ENCODE peak calls at places on chromosomes 11 and 22, in nine cellular contexts. One of them, this sample, is unnamed.

GRCh38 chr11:76642341-76642740 is 28.2 kb downstream of the LRRC32 start:
- DNase-seq in T-helper 2 cell: peak; percentile 38
- DNase-seq in activated naive CD8-positive, alpha-beta T cell treated with anti-CD3 and anti-CD28 coated beads, Interleukin-2, amount 50 U/mL, for 24 hours: peak; percentile 68
- DNase-seq in hepatic stellate cell: no peak
- DNase-seq in stimulated activated CD8-positive, alpha-beta memory T cell treated with anti-CD3 and anti-CD28 coated beads, Interleukin-4, amount 100 ng/mL, for 4 hours: no peak
- DNase-seq in activated CD4-positive, CD25-positive, alpha-beta regulatory T cell: no peak
- DNase-seq in activated T-helper 1 cell treated with anti-CD3 and anti-CD28 coated beads, Interleukin-12 subunit alpha, Interleukin-12 subunit beta, Interleukin-2, Interleukin-4 antibody, amounts not matched to agents 30 ng/mL and 10 ng/mL and 1 ng/mL, durations not matched to agents 14 hours and 24 hours and 36 hours: no peak
- DNase-seq in WTC11: no peak
- DNase-seq in heart right ventricle: no peak
- DNase-seq in this sample: no peak

GRCh38 chr11:6603287-6604080 is at the start of the genes ILK and RRP8:
- DNase-seq in T-helper 2 cell: peak; percentile 93
- DNase-seq in activated naive CD8-positive, alpha-beta T cell treated with anti-CD3 and anti-CD28 coated beads, Interleukin-2, amount 50 U/mL, for 24 hours: peak; percentile 89
- DNase-seq in hepatic stellate cell: peak; percentile 94
- DNase-seq in stimulated activated CD8-positive, alpha-beta memory T cell treated with anti-CD3 and anti-CD28 coated beads, Interleukin-4, amount 100 ng/mL, for 4 hours: peak; percentile 76
- DNase-seq in activated CD4-positive, CD25-positive, alpha-beta regulatory T cell: peak; percentile 75
- DNase-seq in activated T-helper 1 cell treated with anti-CD3 and anti-CD28 coated beads, Interleukin-12 subunit alpha, Interleukin-12 subunit beta, Interleukin-2, Interleukin-4 antibody, amounts not matched to agents 30 ng/mL and 10 ng/mL and 1 ng/mL, durations not matched to agents 14 hours and 24 hours and 36 hours: peak; percentile 84
- DNase-seq in WTC11: peak; percentile 93
- DNase-seq in heart right ventricle: peak; percentile 92
- DNase-seq in this sample: peak; percentile 84

GRCh38 chr11:110409174-110409573 is 20.6 kb upstream of the FDX1 start:
- DNase-seq in T-helper 2 cell: no peak
- DNase-seq in activated naive CD8-positive, alpha-beta T cell treated with anti-CD3 and anti-CD28 coated beads, Interleukin-2, amount 50 U/mL, for 24 hours: no peak
- DNase-seq in hepatic stellate cell: no peak
- DNase-seq in stimulated activated CD8-positive, alpha-beta memory T cell treated with anti-CD3 and anti-CD28 coated beads, Interleukin-4, amount 100 ng/mL, for 4 hours: no peak
- DNase-seq in activated CD4-positive, CD25-positive, alpha-beta regulatory T cell: no peak
- DNase-seq in activated T-helper 1 cell treated with anti-CD3 and anti-CD28 coated beads, Interleukin-12 subunit alpha, Interleukin-12 subunit beta, Interleukin-2, Interleukin-4 antibody, amounts not matched to agents 30 ng/mL and 10 ng/mL and 1 ng/mL, durations not matched to agents 14 hours and 24 hours and 36 hours: no peak
- DNase-seq in WTC11: no peak
- DNase-seq in heart right ventricle: no peak
- DNase-seq in this sample: no peak

GRCh38 chr11:95915051-95915450 is 8.9 kb downstream of the MTMR2 start:
- DNase-seq in T-helper 2 cell: no peak
- DNase-seq in activated naive CD8-positive, alpha-beta T cell treated with anti-CD3 and anti-CD28 coated beads, Interleukin-2, amount 50 U/mL, for 24 hours: no peak
- DNase-seq in hepatic stellate cell: no peak
- DNase-seq in stimulated activated CD8-positive, alpha-beta memory T cell treated with anti-CD3 and anti-CD28 coated beads, Interleukin-4, amount 100 ng/mL, for 4 hours: no peak
- DNase-seq in activated CD4-positive, CD25-positive, alpha-beta regulatory T cell: no peak
- DNase-seq in activated T-helper 1 cell treated with anti-CD3 and anti-CD28 coated beads, Interleukin-12 subunit alpha, Interleukin-12 subunit beta, Interleukin-2, Interleukin-4 antibody, amounts not matched to agents 30 ng/mL and 10 ng/mL and 1 ng/mL, durations not matched to agents 14 hours and 24 hours and 36 hours: no peak
- DNase-seq in WTC11: no peak
- DNase-seq in heart right ventricle: no peak
- DNase-seq in this sample: no peak

GRCh38 chr11:35276396-35276795 is 137.4 kb downstream of the CD44 start:
- DNase-seq in T-helper 2 cell: no peak
- DNase-seq in activated naive CD8-positive, alpha-beta T cell treated with anti-CD3 and anti-CD28 coated beads, Interleukin-2, amount 50 U/mL, for 24 hours: peak; percentile 22
- DNase-seq in hepatic stellate cell: no peak
- DNase-seq in stimulated activated CD8-positive, alpha-beta memory T cell treated with anti-CD3 and anti-CD28 coated beads, Interleukin-4, amount 100 ng/mL, for 4 hours: no peak
- DNase-seq in activated CD4-positive, CD25-positive, alpha-beta regulatory T cell: no peak
- DNase-seq in activated T-helper 1 cell treated with anti-CD3 and anti-CD28 coated beads, Interleukin-12 subunit alpha, Interleukin-12 subunit beta, Interleukin-2, Interleukin-4 antibody, amounts not matched to agents 30 ng/mL and 10 ng/mL and 1 ng/mL, durations not matched to agents 14 hours and 24 hours and 36 hours: no peak
- DNase-seq in WTC11: no peak
- DNase-seq in heart right ventricle: no peak
- DNase-seq in this sample: no peak

GRCh38 chr22:47626428-47627390 is 864.3 kb downstream of the TBC1D22A start:
- DNase-seq in T-helper 2 cell: no peak
- DNase-seq in activated naive CD8-positive, alpha-beta T cell treated with anti-CD3 and anti-CD28 coated beads, Interleukin-2, amount 50 U/mL, for 24 hours: no peak
- DNase-seq in hepatic stellate cell: no peak
- DNase-seq in stimulated activated CD8-positive, alpha-beta memory T cell treated with anti-CD3 and anti-CD28 coated beads, Interleukin-4, amount 100 ng/mL, for 4 hours: no peak
- DNase-seq in activated CD4-positive, CD25-positive, alpha-beta regulatory T cell: no peak
- DNase-seq in activated T-helper 1 cell treated with anti-CD3 and anti-CD28 coated beads, Interleukin-12 subunit alpha, Interleukin-12 subunit beta, Interleukin-2, Interleukin-4 antibody, amounts not matched to agents 30 ng/mL and 10 ng/mL and 1 ng/mL, durations not matched to agents 14 hours and 24 hours and 36 hours: no peak
- DNase-seq in WTC11: no peak
- DNase-seq in heart right ventricle: no peak
- DNase-seq in this sample: no peak

GRCh38 chr11:2810401-2811205 is 75.0 kb downstream of the CDKN1C start:
- DNase-seq in T-helper 2 cell: no peak
- DNase-seq in activated naive CD8-positive, alpha-beta T cell treated with anti-CD3 and anti-CD28 coated beads, Interleukin-2, amount 50 U/mL, for 24 hours: no peak
- DNase-seq in hepatic stellate cell: no peak
- DNase-seq in stimulated activated CD8-positive, alpha-beta memory T cell treated with anti-CD3 and anti-CD28 coated beads, Interleukin-4, amount 100 ng/mL, for 4 hours: no peak
- DNase-seq in activated CD4-positive, CD25-positive, alpha-beta regulatory T cell: no peak
- DNase-seq in activated T-helper 1 cell treated with anti-CD3 and anti-CD28 coated beads, Interleukin-12 subunit alpha, Interleukin-12 subunit beta, Interleukin-2, Interleukin-4 antibody, amounts not matched to agents 30 ng/mL and 10 ng/mL and 1 ng/mL, durations not matched to agents 14 hours and 24 hours and 36 hours: no peak
- DNase-seq in WTC11: no peak
- DNase-seq in heart right ventricle: peak; percentile 16
- DNase-seq in this sample: peak; percentile 1

GRCh38 chr11:33160147-33160546 is 1.1 kb downstream of the CSTF3 start:
- DNase-seq in T-helper 2 cell: peak; percentile 30
- DNase-seq in activated naive CD8-positive, alpha-beta T cell treated with anti-CD3 and anti-CD28 coated beads, Interleukin-2, amount 50 U/mL, for 24 hours: no peak
- DNase-seq in hepatic stellate cell: no peak
- DNase-seq in stimulated activated CD8-positive, alpha-beta memory T cell treated with anti-CD3 and anti-CD28 coated beads, Interleukin-4, amount 100 ng/mL, for 4 hours: no peak
- DNase-seq in activated CD4-positive, CD25-positive, alpha-beta regulatory T cell: no peak
- DNase-seq in activated T-helper 1 cell treated with anti-CD3 and anti-CD28 coated beads, Interleukin-12 subunit alpha, Interleukin-12 subunit beta, Interleukin-2, Interleukin-4 antibody, amounts not matched to agents 30 ng/mL and 10 ng/mL and 1 ng/mL, durations not matched to agents 14 hours and 24 hours and 36 hours: no peak
- DNase-seq in WTC11: no peak
- DNase-seq in heart right ventricle: no peak
- DNase-seq in this sample: no peak

GRCh38 chr22:37765953-37766566 is 41.7 kb upstream of the GCAT start:
- DNase-seq in T-helper 2 cell: no peak
- DNase-seq in activated naive CD8-positive, alpha-beta T cell treated with anti-CD3 and anti-CD28 coated beads, Interleukin-2, amount 50 U/mL, for 24 hours: no peak
- DNase-seq in hepatic stellate cell: no peak
- DNase-seq in stimulated activated CD8-positive, alpha-beta memory T cell treated with anti-CD3 and anti-CD28 coated beads, Interleukin-4, amount 100 ng/mL, for 4 hours: no peak
- DNase-seq in activated CD4-positive, CD25-positive, alpha-beta regulatory T cell: no peak
- DNase-seq in activated T-helper 1 cell treated with anti-CD3 and anti-CD28 coated beads, Interleukin-12 subunit alpha, Interleukin-12 subunit beta, Interleukin-2, Interleukin-4 antibody, amounts not matched to agents 30 ng/mL and 10 ng/mL and 1 ng/mL, durations not matched to agents 14 hours and 24 hours and 36 hours: no peak
- DNase-seq in WTC11: no peak
- DNase-seq in heart right ventricle: no peak
- DNase-seq in this sample: no peak

GRCh38 chr22:30921108-30921507 is 47.5 kb downstream of the MORC2 start:
- DNase-seq in T-helper 2 cell: no peak
- DNase-seq in activated naive CD8-positive, alpha-beta T cell treated with anti-CD3 and anti-CD28 coated beads, Interleukin-2, amount 50 U/mL, for 24 hours: no peak
- DNase-seq in hepatic stellate cell: no peak
- DNase-seq in stimulated activated CD8-positive, alpha-beta memory T cell treated with anti-CD3 and anti-CD28 coated beads, Interleukin-4, amount 100 ng/mL, for 4 hours: no peak
- DNase-seq in activated CD4-positive, CD25-positive, alpha-beta regulatory T cell: no peak
- DNase-seq in activated T-helper 1 cell treated with anti-CD3 and anti-CD28 coated beads, Interleukin-12 subunit alpha, Interleukin-12 subunit beta, Interleukin-2, Interleukin-4 antibody, amounts not matched to agents 30 ng/mL and 10 ng/mL and 1 ng/mL, durations not matched to agents 14 hours and 24 hours and 36 hours: no peak
- DNase-seq in WTC11: no peak
- DNase-seq in heart right ventricle: no peak
- DNase-seq in this sample: no peak

GRCh38 chr11:119520966-119521365 is 98.0 kb upstream of the THY1 start:
- DNase-seq in T-helper 2 cell: no peak
- DNase-seq in activated naive CD8-positive, alpha-beta T cell treated with anti-CD3 and anti-CD28 coated beads, Interleukin-2, amount 50 U/mL, for 24 hours: no peak
- DNase-seq in hepatic stellate cell: no peak
- DNase-seq in stimulated activated CD8-positive, alpha-beta memory T cell treated with anti-CD3 and anti-CD28 coated beads, Interleukin-4, amount 100 ng/mL, for 4 hours: no peak
- DNase-seq in activated CD4-positive, CD25-positive, alpha-beta regulatory T cell: no peak
- DNase-seq in activated T-helper 1 cell treated with anti-CD3 and anti-CD28 coated beads, Interleukin-12 subunit alpha, Interleukin-12 subunit beta, Interleukin-2, Interleukin-4 antibody, amounts not matched to agents 30 ng/mL and 10 ng/mL and 1 ng/mL, durations not matched to agents 14 hours and 24 hours and 36 hours: no peak
- DNase-seq in WTC11: no peak
- DNase-seq in heart right ventricle: no peak
- DNase-seq in this sample: no peak

GRCh38 chr11:17651681-17652080 is 67.7 kb upstream of the MYOD1 start:
- DNase-seq in T-helper 2 cell: no peak
- DNase-seq in activated naive CD8-positive, alpha-beta T cell treated with anti-CD3 and anti-CD28 coated beads, Interleukin-2, amount 50 U/mL, for 24 hours: no peak
- DNase-seq in hepatic stellate cell: no peak
- DNase-seq in stimulated activated CD8-positive, alpha-beta memory T cell treated with anti-CD3 and anti-CD28 coated beads, Interleukin-4, amount 100 ng/mL, for 4 hours: no peak
- DNase-seq in activated CD4-positive, CD25-positive, alpha-beta regulatory T cell: no peak
- DNase-seq in activated T-helper 1 cell treated with anti-CD3 and anti-CD28 coated beads, Interleukin-12 subunit alpha, Interleukin-12 subunit beta, Interleukin-2, Interleukin-4 antibody, amounts not matched to agents 30 ng/mL and 10 ng/mL and 1 ng/mL, durations not matched to agents 14 hours and 24 hours and 36 hours: no peak
- DNase-seq in WTC11: no peak
- DNase-seq in heart right ventricle: no peak
- DNase-seq in this sample: no peak

This sample was measured in tibial nerve.